ENCODE peak calls at places on chromosome 1, in six cellular contexts. N is PC-3; Y is right lobe of liver; O is upper lobe of right lung; B is CD4-positive, alpha-beta T cell; D is hepatocyte. H is an unnamed sample.

GRCh38 chr1:192565946-192566345 is 9.6 kb upstream of the RGS1 start:
- DNase-seq in N (no peak), Y (no peak), O (no peak), B (no peak), D (no peak), H (no peak)

GRCh38 chr1:201180133-201180532 is 10.5 kb upstream of the IGFN1 start:
- DNase-seq in N (no peak), Y (no peak), O (no peak), B (no peak), D (no peak), H (no peak)

GRCh38 chr1:32848354-32849063 is 22.2 kb downstream of the FNDC5 start:
- DNase-seq in N (no peak), Y (no peak), O (no peak), B (no peak), D (no peak), H (no peak)

GRCh38 chr1:91997607-91998195 is 32.1 kb upstream of the EPHX4 start:
- DNase-seq in N (peak; percentile 76), Y (no peak), O (no peak), B (peak; percentile 30), D (peak; percentile 58), H (peak; percentile 30)

GRCh38 chr1:2135866-2136265 is 58.7 kb downstream of the FAAP20 start:
- DNase-seq in N (no peak), Y (no peak), O (peak; percentile 62), B (no peak), D (peak; percentile 45), H (no peak)

GRCh38 chr1:203996126-203996525 is 76.8 kb upstream of the SOX13 start:
- DNase-seq in N (no peak), Y (no peak), O (no peak), B (no peak), D (no peak), H (no peak)

GRCh38 chr1:226653311-226653921 is 85.7 kb downstream of the ITPKB start:
- DNase-seq in N (no peak), Y (no peak), O (no peak), B (peak; percentile 63), D (no peak), H (no peak)

GRCh38 chr1:2206813-2207488 is 12.4 kb upstream of the FAAP20 start:
- DNase-seq in N (no peak), Y (peak; percentile 88), O (peak; percentile 68), B (no peak), D (no peak), H (no peak)

GRCh38 chr1:247216246-247216645 is 39.6 kb upstream of the VN1R5 start:
- DNase-seq in N (no peak), Y (no peak), O (no peak), B (no peak), D (no peak), H (no peak)

GRCh38 chr1:162536511-162536910 is 25.0 kb upstream of the UAP1 start:
- DNase-seq in N (peak; percentile 57), Y (no peak), O (no peak), B (no peak), D (no peak), H (peak; percentile 6)

GRCh38 chr1:150912623-150913022 is 13.5 kb upstream of the SETDB1 start:
- DNase-seq in N (no peak), Y (no peak), O (no peak), B (no peak), D (no peak), H (no peak)

GRCh38 chr1:17919525-17920439 is 164.6 kb downstream of the ACTL8 start:
- DNase-seq in N (peak; percentile 46), Y (no peak), O (no peak), B (no peak), D (peak; percentile 80), H (peak; percentile 30)

GRCh38 chr1:35883681-35884155 is 709 bp downstream of the AGO1 start:
- DNase-seq in N (peak; percentile 5), Y (peak; percentile 68), O (peak; percentile 80), B (peak; percentile 26), D (peak; percentile 82), H (peak; percentile 48)

GRCh38 chr1:210792703-210793102 is 341.2 kb downstream of the KCNH1 start:
- DNase-seq in N (peak; percentile 68), Y (no peak), O (no peak), B (no peak), D (peak; percentile 43), H (peak; percentile 63)

GRCh38 chr1:203317429-203318228 is 12.3 kb downstream of the BTG2 start:
- DNase-seq in N (no peak), Y (no peak), O (no peak), B (no peak), D (no peak), H (no peak)

GRCh38 chr1:211698161-211699026 is 23.0 kb upstream of the NEK2 start:
- DNase-seq in N (peak; percentile 87), Y (peak; percentile 88), O (peak; percentile 90), B (peak; percentile 71), D (peak; percentile 86), H (peak; percentile 67)

GRCh38 chr1:21260405-21261129 is 29.7 kb downstream of the ECE1 start:
- DNase-seq in N (no peak), Y (no peak), O (no peak), B (no peak), D (no peak), H (no peak)

GRCh38 chr1:82445132-82445531 is 644.4 kb downstream of the ADGRL2 start:
- DNase-seq in N (no peak), Y (no peak), O (no peak), B (no peak), D (no peak), H (no peak)

GRCh38 chr1:43586136-43586726 is 55.5 kb downstream of the PTPRF start:
- DNase-seq in N (no peak), Y (no peak), O (no peak), B (no peak), D (no peak), H (no peak)

GRCh38 chr1:6052543-6053205 is 7.0 kb downstream of the KCNAB2 start:
- DNase-seq in N (peak; percentile 86), Y (no peak), O (no peak), B (peak; percentile 46), D (peak; percentile 84), H (peak; percentile 82)

GRCh38 chr1:244841274-244841927 is 5.9 kb downstream of the COX20 start:
- DNase-seq in N (no peak), Y (no peak), O (no peak), B (no peak), D (no peak), H (no peak)

GRCh38 chr1:172630060-172630818 is 28.7 kb upstream of the FASLG start:
- DNase-seq in N (peak; percentile 73), Y (no peak), O (no peak), B (no peak), D (no peak), H (no peak)

GRCh38 chr1:110302836-110303235 is 36.3 kb upstream of the RBM15 start:
- DNase-seq in N (no peak), Y (peak; percentile 16), O (no peak), B (no peak), D (no peak), H (no peak)

GRCh38 chr1:244381887-244382565 is 69.7 kb downstream of the ADSS2 start:
- DNase-seq in N (peak; percentile 36), Y (no peak), O (no peak), B (no peak), D (no peak), H (peak; percentile 23)

GRCh38 chr1:30525980-30526651 is 197.3 kb downstream of the MATN1 start:
- DNase-seq in N (peak; percentile 67), Y (peak; percentile 28), O (peak; percentile 51), B (no peak), D (peak; percentile 73), H (peak; percentile 64)

GRCh38 chr1:208280681-208281439 is 36.7 kb upstream of the PLXNA2 start:
- DNase-seq in N (no peak), Y (no peak), O (no peak), B (no peak), D (no peak), H (no peak)

GRCh38 chr1:40030528-40031135 is 9.9 kb upstream of the CAP1 start:
- DNase-seq in N (peak; percentile 71), Y (no peak), O (no peak), B (no peak), D (peak; percentile 68), H (no peak)
- H3K27ac ChIP-seq in N (no peak overlapping the region), Y (no peak overlapping the region), O (no peak overlapping the region), B (no peak overlapping the region), D (peak overlapping the region; percentile 74), H (no peak overlapping the region)

GRCh38 chr1:154075746-154076145 is 79.1 kb downstream of the NUP210L start:
- DNase-seq in N (no peak), Y (no peak), O (no peak), B (no peak), D (no peak), H (no peak)

GRCh38 chr1:154081386-154082126 is 73.3 kb downstream of the NUP210L start:
- DNase-seq in N (no peak), Y (no peak), O (no peak), B (no peak), D (no peak), H (peak; percentile 3)

DNA sequence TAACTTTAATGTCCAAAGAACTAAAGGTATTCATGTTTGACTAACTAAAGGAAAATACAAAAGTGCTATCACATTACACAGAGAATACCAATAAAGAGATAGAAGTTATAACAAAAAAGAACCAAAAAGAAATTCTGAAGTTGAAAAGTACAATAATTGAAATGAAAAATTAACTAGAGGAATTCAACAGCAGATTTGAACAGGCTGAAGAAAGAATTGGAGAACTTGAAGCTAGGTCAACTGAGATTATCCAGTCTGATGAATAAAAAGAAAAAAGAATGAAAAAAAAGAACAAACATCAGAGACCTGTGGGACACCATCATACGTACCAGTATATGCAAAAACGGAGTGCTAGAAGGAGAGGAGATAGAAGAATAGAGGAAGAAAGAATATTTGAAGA is 78.5 kb downstream of the NUP210L start:
- DNase-seq in N (no peak), Y (no peak), O (no peak), B (no peak), D (no peak), H (no peak)
- TF ChIP-seq CTCF in N (no peak), Y (no peak), O (no peak), B (no peak), D (no peak), H (no peak)

DNA sequence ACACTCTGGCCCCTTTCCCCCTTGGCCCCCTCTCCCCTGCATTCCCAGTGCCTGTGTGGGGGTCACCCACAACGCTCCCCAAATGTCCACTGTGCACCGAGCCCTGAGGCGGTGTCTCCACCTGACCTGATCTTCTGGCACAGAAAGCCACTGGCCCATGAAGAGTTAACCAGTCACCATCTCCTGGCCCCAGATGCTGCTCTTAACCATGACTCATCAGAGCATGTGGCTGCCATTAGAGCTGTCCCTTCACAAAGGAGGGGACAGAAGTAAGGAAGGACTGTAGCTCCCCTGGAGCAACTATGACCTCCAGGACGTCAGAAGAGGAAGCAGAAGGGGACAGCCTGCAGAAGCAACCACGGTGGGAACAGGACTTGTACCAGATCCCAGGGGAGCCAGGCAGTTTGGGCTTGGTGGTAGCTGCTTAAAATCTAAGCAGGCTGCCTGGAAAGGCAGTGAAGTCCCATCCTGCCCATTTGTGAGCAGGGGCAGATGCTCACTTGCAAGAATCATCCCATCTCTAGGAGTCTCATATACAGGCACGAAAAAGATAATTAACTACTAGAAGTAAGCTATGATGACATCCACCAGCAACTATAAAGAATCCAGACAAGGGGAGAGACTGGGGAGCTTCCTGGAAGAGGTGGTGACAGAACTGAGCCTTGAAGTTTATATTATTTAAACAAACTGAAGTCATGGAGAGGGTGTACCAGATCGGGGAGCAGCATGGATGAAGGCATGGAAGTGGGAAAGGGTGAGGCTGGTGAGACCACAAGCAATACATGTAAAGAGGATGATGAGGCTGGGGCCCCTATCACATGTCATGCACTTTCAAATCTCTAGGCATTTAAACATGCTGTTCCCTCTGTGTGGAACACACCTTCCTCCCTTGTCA is 1.1 kb upstream of the TTC39A start:
- DNase-seq in N (peak; percentile 58), Y (no peak), O (no peak), B (no peak), D (peak; percentile 70), H (no peak)
- H3K27ac ChIP-seq in N (peak overlapping the region; percentile 55), Y (no peak overlapping the region), O (no peak overlapping the region), B (no peak overlapping the region), D (peak overlapping the region; percentile 87), H (no peak overlapping the region)

GRCh38 chr1:54931275-54931805 is 44.3 kb upstream of the DHCR24 start:
- DNase-seq in N (no peak), Y (no peak), O (no peak), B (no peak), D (no peak), H (no peak)
- TF ChIP-seq CTCF in N (no peak), Y (no peak), O (no peak), B (no peak), D (no peak), H (no peak)

H was measured in RWPE1.